ENCODE peak calls at places on chromosomes 13 and 19, in eight cellular contexts. I, J, R, A, B, C, W and T are unnamed samples.

GRCh38 chr13:64529874-64530485 is 2700.2 kb downstream of the PCDH9 start:
- DNase-seq in C (no peak), J (no peak), W (peak), B (no peak), A (no peak), R (no peak), I (peak), T (no peak)

GRCh38 chr13:64934569-64935362 is 2295.4 kb downstream of the PCDH9 start:
- DNase-seq in J (no peak), B (no peak), C (no peak), R (no peak), W (no peak), I (no peak), A (no peak), T (no peak)

GRCh38 chr13:76663941-76664340 is 222.3 kb downstream of the KCTD12 start:
- DNase-seq in A (peak), J (no peak), W (no peak), B (no peak), C (peak), R (no peak), I (peak), T (peak)

GRCh38 chr19:40376286-40376862 is 13.6 kb downstream of the HIPK4 start:
- DNase-seq in I (no peak), R (no peak), C (no peak), A (no peak), B (no peak), J (no peak), W (no peak), T (no peak)

GRCh38 chr13:30112602-30113435 is 194.5 kb downstream of the KATNAL1 start:
- DNase-seq in R (peak), A (peak), I (peak), B (peak), W (peak), C (peak), J (peak), T (peak)

GRCh38 chr13:43195551-43195950 is 172.2 kb downstream of the DNAJC15 start:
- DNase-seq in B (no peak), C (no peak), A (no peak), W (no peak), R (no peak), J (no peak), I (no peak), T (no peak)

GRCh38 chr19:33788676-33789075 is 8.0 kb upstream of the KCTD15 start:
- DNase-seq in B (no peak), A (no peak), J (no peak), I (no peak), C (no peak), R (no peak), W (no peak), T (no peak)

GRCh38 chr13:48518083-48518482 is 14.8 kb downstream of the RCBTB2 start:
- DNase-seq in A (no peak), J (no peak), R (no peak), I (no peak), B (no peak), C (no peak), W (no peak), T (no peak)

GRCh38 chr19:58408152-58409009 is at the start of gene ZNF584:
- DNase-seq in R (peak), C (peak), W (peak), A (peak), B (peak), I (peak), J (peak), T (peak)